ENCODE peak calls at places on chromosomes 16 and 17, in five cellular contexts. One of them, this sample, is unnamed.
A peak's percentile ranks its signal among the peaks of the same experiment; 100 is the strongest.

GRCh38 chr17:56592487-56593072 is 919 bp upstream of the NOG start:
- DNase-seq in heart right ventricle: peak; percentile 46
- DNase-seq in B cell: no peak
- DNase-seq in neural progenitor cell: peak; percentile 91
- DNase-seq in MCF 10A: peak; percentile 52
- DNase-seq in this sample: peak; percentile 87

GRCh38 chr17:383771-384621 is 31.4 kb upstream of the RPH3AL start:
- DNase-seq in neural progenitor cell: peak; percentile 14
- DNase-seq in heart right ventricle: no peak
- DNase-seq in MCF 10A: no peak
- DNase-seq in B cell: no peak
- DNase-seq in this sample: no peak

GRCh38 chr17:4706121-4706520 is 2.2 kb upstream of the PELP1 start:
- DNase-seq in heart right ventricle: no peak
- DNase-seq in neural progenitor cell: no peak
- DNase-seq in MCF 10A: no peak
- DNase-seq in B cell: no peak
- DNase-seq in this sample: no peak

GRCh38 chr16:48597563-48598392 is 12.2 kb downstream of the N4BP1 start:
- DNase-seq in MCF 10A: no peak
- DNase-seq in B cell: no peak
- DNase-seq in neural progenitor cell: no peak
- DNase-seq in heart right ventricle: no peak
- DNase-seq in this sample: no peak

GRCh38 chr17:9905902-9906301 is 831 bp upstream of the RCVRN start:
- DNase-seq in B cell: no peak
- DNase-seq in neural progenitor cell: peak; percentile 66
- DNase-seq in MCF 10A: peak; percentile 30
- DNase-seq in heart right ventricle: no peak
- DNase-seq in this sample: peak; percentile 57

GRCh38 chr16:28304214-28304613 is 11.9 kb downstream of the SBK1 start:
- DNase-seq in neural progenitor cell: peak; percentile 77
- DNase-seq in MCF 10A: peak; percentile 54
- DNase-seq in heart right ventricle: peak; percentile 39
- DNase-seq in B cell: no peak
- DNase-seq in this sample: peak; percentile 78

GRCh38 chr16:24853169-24853824 is 7.5 kb downstream of the SLC5A11 start:
- DNase-seq in heart right ventricle: no peak
- DNase-seq in MCF 10A: peak; percentile 32
- DNase-seq in B cell: no peak
- DNase-seq in neural progenitor cell: no peak
- DNase-seq in this sample: no peak

GRCh38 chr17:68290955-68291835 is at the start of the genes ARSG and SLC16A6:
- DNase-seq in B cell: peak; percentile 77
- DNase-seq in neural progenitor cell: peak; percentile 91
- DNase-seq in MCF 10A: peak; percentile 66
- DNase-seq in heart right ventricle: peak; percentile 33
- DNase-seq in this sample: peak; percentile 76

GRCh38 chr17:72984145-72984924 is 108.2 kb downstream of the SLC39A11 start:
- DNase-seq in MCF 10A: peak; percentile 49
- DNase-seq in heart right ventricle: no peak
- DNase-seq in neural progenitor cell: no peak
- DNase-seq in B cell: no peak
- DNase-seq in this sample: no peak

GRCh38 chr17:29111816-29112499 is 68.2 kb downstream of the MYO18A start:
- DNase-seq in B cell: peak; percentile 62
- DNase-seq in neural progenitor cell: peak; percentile 77
- DNase-seq in heart right ventricle: peak; percentile 65
- DNase-seq in MCF 10A: peak; percentile 78
- DNase-seq in this sample: peak; percentile 86

GRCh38 chr16:4414187-4414909 is 2.0 kb downstream of the CORO7 start:
- DNase-seq in heart right ventricle: no peak
- DNase-seq in MCF 10A: no peak
- DNase-seq in B cell: peak; percentile 70
- DNase-seq in neural progenitor cell: no peak
- DNase-seq in this sample: no peak

DNA sequence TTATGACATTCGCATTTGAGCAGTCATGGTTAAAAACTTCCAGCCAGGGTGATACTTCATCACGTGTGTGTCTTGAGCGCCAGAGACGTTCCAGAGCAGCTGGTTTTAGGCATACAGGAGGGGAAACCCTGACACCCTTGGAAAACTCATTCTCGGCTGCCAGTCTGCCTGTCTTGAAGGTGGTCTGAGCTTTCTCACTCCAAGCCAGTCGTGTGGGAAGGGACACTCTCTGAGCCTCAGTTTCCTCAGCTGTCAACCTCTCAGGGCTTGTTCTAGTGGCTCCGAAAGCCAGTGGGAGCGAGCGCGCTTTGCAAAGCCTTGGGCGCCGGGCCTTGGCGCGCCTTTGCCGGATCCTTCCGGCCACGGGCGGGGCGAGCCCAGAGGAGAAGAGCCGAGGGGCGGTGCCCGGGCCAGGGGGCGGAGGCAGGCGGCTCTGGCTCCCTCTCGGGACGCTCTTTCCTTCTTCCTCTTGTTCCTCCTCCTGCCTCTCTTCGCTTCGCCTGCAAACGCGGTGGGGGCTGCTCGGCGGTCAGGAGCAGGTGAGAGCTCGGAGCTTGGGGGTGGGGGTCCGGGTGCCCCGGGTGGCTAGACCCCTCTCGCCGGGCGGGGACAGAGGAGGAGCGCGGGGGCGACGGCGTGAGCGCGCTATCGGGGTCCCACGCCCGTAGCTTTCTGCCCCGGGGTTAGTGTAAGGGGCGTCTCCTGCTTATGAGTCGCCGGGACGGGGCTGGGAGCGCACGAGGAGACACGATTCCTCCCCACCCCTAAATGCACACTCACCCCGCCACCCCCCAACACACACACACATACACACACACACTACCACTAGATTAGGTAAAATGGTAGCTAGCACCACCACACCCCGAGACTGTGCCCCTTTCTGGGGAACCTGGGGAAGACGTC is at the start of gene LDAF1:
- DNase-seq in MCF 10A: peak; percentile 82
- DNase-seq in B cell: peak; percentile 71
- DNase-seq in neural progenitor cell: peak; percentile 93
- DNase-seq in heart right ventricle: peak; percentile 82
- DNase-seq in this sample: peak; percentile 91
- TF ChIP-seq CTCF in MCF 10A: no peak
- TF ChIP-seq CTCF in B cell: no peak
- TF ChIP-seq CTCF in neural progenitor cell: no peak
- TF ChIP-seq CTCF in heart right ventricle: no peak
- TF ChIP-seq CTCF in this sample: no peak

GRCh38 chr17:45291170-45291805 is 25.5 kb downstream of the MAP3K14 start:
- DNase-seq in B cell: no peak
- DNase-seq in MCF 10A: no peak
- DNase-seq in neural progenitor cell: no peak
- DNase-seq in heart right ventricle: no peak
- DNase-seq in this sample: no peak

GRCh38 chr17:45296003-45296832 is 20.6 kb downstream of the MAP3K14 start:
- DNase-seq in B cell: peak; percentile 81
- DNase-seq in heart right ventricle: no peak
- DNase-seq in MCF 10A: peak; percentile 60
- DNase-seq in neural progenitor cell: no peak
- DNase-seq in this sample: no peak

GRCh38 chr17:45292696-45293412 is 24.0 kb downstream of the MAP3K14 start:
- DNase-seq in neural progenitor cell: no peak
- DNase-seq in MCF 10A: no peak
- DNase-seq in B cell: no peak
- DNase-seq in heart right ventricle: no peak
- DNase-seq in this sample: no peak

GRCh38 chr17:45294506-45294905 is 22.3 kb downstream of the MAP3K14 start:
- DNase-seq in B cell: no peak
- DNase-seq in MCF 10A: peak; percentile 62
- DNase-seq in neural progenitor cell: no peak
- DNase-seq in heart right ventricle: peak; percentile 64
- DNase-seq in this sample: no peak

DNA sequence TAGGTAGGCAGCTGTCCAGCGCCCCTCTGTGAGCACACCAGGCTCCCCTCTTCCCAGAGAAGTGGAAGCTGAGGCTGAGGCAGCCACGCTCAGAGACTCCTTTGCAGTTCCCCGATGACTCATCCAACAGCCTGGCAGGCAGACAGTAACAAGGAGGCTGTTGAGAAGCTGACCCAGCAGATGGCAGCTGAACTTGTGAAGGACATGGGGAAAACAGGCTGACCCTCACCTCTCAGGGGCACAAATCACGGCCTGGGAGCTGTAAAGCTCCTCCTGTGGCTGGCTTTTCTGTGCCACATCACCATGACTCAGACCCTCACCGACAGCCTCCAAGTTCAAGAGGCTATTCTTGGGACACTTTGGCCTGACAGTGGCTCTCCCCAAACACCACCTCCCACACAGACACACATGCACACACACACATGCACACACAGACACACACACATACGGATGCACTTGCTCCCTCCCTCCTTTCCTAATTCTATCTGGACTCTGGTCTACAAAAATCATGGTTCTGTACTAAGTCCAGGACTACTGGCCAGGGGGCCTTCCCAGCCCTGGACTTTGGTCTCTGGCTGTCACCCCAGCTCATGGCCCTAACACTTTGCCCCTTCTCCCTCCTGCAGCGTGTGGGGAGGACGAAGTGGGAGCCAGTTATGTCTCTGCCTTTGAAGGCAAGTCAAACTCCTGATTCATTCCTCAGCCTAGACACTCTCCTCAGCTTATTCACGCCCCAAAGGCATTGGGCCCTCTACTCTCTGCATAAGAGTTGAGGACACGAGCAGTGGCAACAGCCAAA is 23.2 kb downstream of the MAP3K14 start:
- DNase-seq in neural progenitor cell: no peak
- DNase-seq in B cell: no peak
- DNase-seq in MCF 10A: peak; percentile 95
- DNase-seq in heart right ventricle: peak; percentile 75
- DNase-seq in this sample: peak; percentile 30
- TF ChIP-seq CTCF in neural progenitor cell: no peak
- TF ChIP-seq CTCF in B cell: no peak
- TF ChIP-seq CTCF in MCF 10A: no peak
- TF ChIP-seq CTCF in heart right ventricle: no peak
- TF ChIP-seq CTCF in this sample: no peak

GRCh38 chr16:70523621-70524405 is at the start of gene SF3B3:
- DNase-seq in B cell: peak; percentile 76
- DNase-seq in heart right ventricle: peak; percentile 74
- DNase-seq in MCF 10A: peak; percentile 73
- DNase-seq in neural progenitor cell: peak; percentile 74
- DNase-seq in this sample: peak; percentile 58

GRCh38 chr16:70526403-70526802 is 2.8 kb downstream of the SF3B3 start:
- DNase-seq in MCF 10A: peak; percentile 9
- DNase-seq in heart right ventricle: no peak
- DNase-seq in neural progenitor cell: no peak
- DNase-seq in B cell: no peak
- DNase-seq in this sample: no peak

GRCh38 chr16:70534949-70535348 is 11.3 kb downstream of the SF3B3 start:
- DNase-seq in heart right ventricle: no peak
- DNase-seq in neural progenitor cell: no peak
- DNase-seq in B cell: no peak
- DNase-seq in MCF 10A: no peak
- DNase-seq in this sample: no peak

GRCh38 chr16:70527315-70527996 is 3.8 kb downstream of the SF3B3 start:
- DNase-seq in heart right ventricle: no peak
- DNase-seq in B cell: no peak
- DNase-seq in neural progenitor cell: no peak
- DNase-seq in MCF 10A: no peak
- DNase-seq in this sample: no peak

GRCh38 chr16:70529051-70529777 is 5.6 kb downstream of the SF3B3 start:
- DNase-seq in heart right ventricle: no peak
- DNase-seq in MCF 10A: peak; percentile 62
- DNase-seq in neural progenitor cell: no peak
- DNase-seq in B cell: no peak
- DNase-seq in this sample: no peak
- TF ChIP-seq CTCF in heart right ventricle: peak; percentile 28
- TF ChIP-seq CTCF in MCF 10A: peak; percentile 64
- TF ChIP-seq CTCF in neural progenitor cell: peak; percentile 60
- TF ChIP-seq CTCF in B cell: peak; percentile 63
- TF ChIP-seq CTCF in this sample: peak; percentile 35

DNA sequence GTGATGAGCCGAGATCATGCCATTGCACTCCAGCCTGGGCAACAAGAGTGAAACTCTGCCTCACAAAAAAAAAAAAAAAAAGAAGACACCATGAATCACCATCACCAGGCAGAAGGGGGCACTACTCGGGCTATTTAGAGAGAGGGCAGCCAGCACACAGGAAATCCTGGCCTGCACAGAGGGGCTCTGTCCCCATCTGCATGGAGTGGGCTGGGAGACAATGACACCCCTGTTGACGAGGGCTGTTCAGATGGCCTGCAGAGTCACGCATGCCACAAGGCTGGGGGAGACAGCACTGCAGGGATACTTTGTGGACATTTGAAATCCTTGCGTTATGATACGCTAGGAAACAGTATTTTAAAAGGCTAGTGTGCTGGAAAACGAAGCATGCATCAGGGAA is 48.3 kb downstream of the CUEDC1 start:
- DNase-seq in neural progenitor cell: peak; percentile 81
- DNase-seq in heart right ventricle: no peak
- DNase-seq in MCF 10A: no peak
- DNase-seq in B cell: no peak
- DNase-seq in this sample: no peak
- TF ChIP-seq CTCF in neural progenitor cell: peak; percentile 48
- TF ChIP-seq CTCF in heart right ventricle: no peak
- TF ChIP-seq CTCF in MCF 10A: no peak
- TF ChIP-seq CTCF in B cell: no peak
- TF ChIP-seq CTCF in this sample: peak; percentile 10

GRCh38 chr16:86373502-86373901 is 136.8 kb upstream of the FOXF1 start:
- DNase-seq in MCF 10A: no peak
- DNase-seq in heart right ventricle: no peak
- DNase-seq in neural progenitor cell: no peak
- DNase-seq in B cell: no peak
- DNase-seq in this sample: no peak

GRCh38 chr16:86377251-86378022 is 132.9 kb upstream of the FOXF1 start:
- DNase-seq in heart right ventricle: no peak
- DNase-seq in MCF 10A: no peak
- DNase-seq in neural progenitor cell: no peak
- DNase-seq in B cell: no peak
- DNase-seq in this sample: no peak

GRCh38 chr16:86374603-86375002 is 135.7 kb upstream of the FOXF1 start:
- DNase-seq in heart right ventricle: no peak
- DNase-seq in MCF 10A: no peak
- DNase-seq in neural progenitor cell: no peak
- DNase-seq in B cell: no peak
- DNase-seq in this sample: no peak

GRCh38 chr16:86375841-86376240 is 134.5 kb upstream of the FOXF1 start:
- DNase-seq in neural progenitor cell: no peak
- DNase-seq in heart right ventricle: no peak
- DNase-seq in MCF 10A: no peak
- DNase-seq in B cell: no peak
- DNase-seq in this sample: no peak

GRCh38 chr16:86375370-86375769 is 135.0 kb upstream of the FOXF1 start:
- DNase-seq in heart right ventricle: no peak
- DNase-seq in B cell: no peak
- DNase-seq in neural progenitor cell: no peak
- DNase-seq in MCF 10A: peak; percentile 60
- DNase-seq in this sample: no peak
- TF ChIP-seq CTCF in heart right ventricle: no peak
- TF ChIP-seq CTCF in B cell: no peak
- TF ChIP-seq CTCF in neural progenitor cell: no peak
- TF ChIP-seq CTCF in MCF 10A: no peak
- TF ChIP-seq CTCF in this sample: no peak

GRCh38 chr16:31458073-31458834 is 1.0 kb upstream of the ARMC5 start:
- DNase-seq in neural progenitor cell: peak; percentile 69
- DNase-seq in B cell: peak; percentile 52
- DNase-seq in MCF 10A: peak; percentile 47
- DNase-seq in heart right ventricle: peak; percentile 59
- DNase-seq in this sample: peak; percentile 57
- TF ChIP-seq CTCF in neural progenitor cell: no peak
- TF ChIP-seq CTCF in B cell: no peak
- TF ChIP-seq CTCF in MCF 10A: no peak
- TF ChIP-seq CTCF in heart right ventricle: no peak
- TF ChIP-seq CTCF in this sample: peak; percentile 1

GRCh38 chr16:397736-398332 is 835 bp downstream of the NME4 start:
- DNase-seq in B cell: peak; percentile 52
- DNase-seq in neural progenitor cell: peak; percentile 91
- DNase-seq in heart right ventricle: peak; percentile 73
- DNase-seq in MCF 10A: peak; percentile 47
- DNase-seq in this sample: peak; percentile 80
- TF ChIP-seq CTCF in B cell: peak; percentile 14
- TF ChIP-seq CTCF in neural progenitor cell: peak; percentile 43
- TF ChIP-seq CTCF in heart right ventricle: no peak
- TF ChIP-seq CTCF in MCF 10A: peak; percentile 11
- TF ChIP-seq CTCF in this sample: peak; percentile 20

This sample was measured in nephron progenitor cell.